ENCODE peak calls at places on chromosome 5, in seven cellular contexts. V is stomach, G is spleen, O is breast epithelium, X is GM23338, K is prostate gland, R is suprapubic skin. P is an unnamed sample.
A peak's percentile ranks its signal among the peaks of the same experiment; 100 is the strongest.

GRCh38 chr5:160439205-160439600 is 17.5 kb downstream of the PTTG1 start:
- DNase-seq in V (peak; percentile 90), R (peak; percentile 92), X (peak; percentile 91), G (peak; percentile 95), K (peak; percentile 71), O (peak; percentile 80), P (peak; percentile 88)

GRCh38 chr5:136033244-136033643 is 4.5 kb downstream of the TGFBI start:
- DNase-seq in V (no peak), R (no peak), K (no peak), O (no peak), G (peak; percentile 4), X (no peak), P (no peak)

GRCh38 chr5:91910247-91910646 is 527.1 kb upstream of the ARRDC3 start:
- DNase-seq in R (no peak), X (no peak), G (no peak), V (no peak), K (no peak), O (no peak), P (no peak)

GRCh38 chr5:149215478-149216042 is 56.1 kb upstream of the AFAP1L1 start:
- DNase-seq in V (no peak), O (no peak), K (no peak), G (no peak), R (no peak), X (no peak), P (no peak)

GRCh38 chr5:14574891-14575496 is 6.6 kb upstream of the OTULINL start:
- DNase-seq in V (peak; percentile 76), X (no peak), O (no peak), G (no peak), K (no peak), R (no peak), P (no peak)

GRCh38 chr5:138138949-138139775 is at the start of gene NME5:
- DNase-seq in O (peak; percentile 58), K (peak; percentile 56), V (peak; percentile 75), G (peak; percentile 80), R (no peak), X (peak; percentile 90), P (peak; percentile 70)

GRCh38 chr5:92899611-92900010 is 681.4 kb downstream of the NR2F1-AS1 start:
- DNase-seq in R (no peak), K (no peak), O (no peak), G (no peak), V (no peak), X (no peak), P (no peak)

GRCh38 chr5:125044491-125045282 is 298.2 kb upstream of the ZNF608 start:
- DNase-seq in G (no peak), V (no peak), X (no peak), R (no peak), O (no peak), K (no peak), P (no peak)

GRCh38 chr5:7419846-7420245 is 23.9 kb downstream of the ADCY2 start:
- DNase-seq in V (no peak), K (no peak), R (no peak), G (no peak), X (peak; percentile 58), O (no peak), P (no peak)

GRCh38 chr5:91345466-91345865 is 37.7 kb downstream of the ARRDC3 start:
- DNase-seq in G (no peak), R (no peak), K (no peak), V (no peak), O (no peak), X (no peak), P (no peak)

GRCh38 chr5:40955313-40955712 is 46.0 kb downstream of the C7 start:
- DNase-seq in K (no peak), X (no peak), R (no peak), V (no peak), O (no peak), G (no peak), P (no peak)

GRCh38 chr5:74641014-74641777 is 668 bp upstream of the ENC1 start:
- DNase-seq in K (peak; percentile 72), O (peak; percentile 61), X (peak; percentile 84), R (peak; percentile 88), V (peak; percentile 80), G (peak; percentile 93), P (peak; percentile 87)

GRCh38 chr5:34930527-34930844 is 1.1 kb downstream of the DNAJC21 start:
- DNase-seq in K (peak; percentile 23), R (no peak), O (no peak), V (no peak), X (no peak), G (no peak), P (no peak)

GRCh38 chr5:139394123-139394653 is 716 bp downstream of the PROB1 start:
- DNase-seq in O (no peak), G (peak; percentile 92), V (no peak), X (peak; percentile 84), R (peak; percentile 76), K (no peak), P (peak; percentile 91)

GRCh38 chr5:137826067-137826466 is 41.6 kb upstream of the MYOT start:
- DNase-seq in O (no peak), G (no peak), X (no peak), V (no peak), K (no peak), R (no peak), P (no peak)

GRCh38 chr5:61162832-61163567 is 732 bp upstream of the SMIM15 start:
- DNase-seq in V (no peak), G (no peak), O (no peak), R (no peak), X (peak; percentile 47), K (peak; percentile 60), P (no peak)

GRCh38 chr5:123754903-123755302 is 242.9 kb downstream of the CSNK1G3 start:
- DNase-seq in O (no peak), R (no peak), G (no peak), K (no peak), V (no peak), X (no peak), P (no peak)
- TF ChIP-seq POLR2AphosphoS5 in O (no peak), R (no peak), G (no peak), K (no peak), V (no peak), X (no peak), P (no peak)

DNA sequence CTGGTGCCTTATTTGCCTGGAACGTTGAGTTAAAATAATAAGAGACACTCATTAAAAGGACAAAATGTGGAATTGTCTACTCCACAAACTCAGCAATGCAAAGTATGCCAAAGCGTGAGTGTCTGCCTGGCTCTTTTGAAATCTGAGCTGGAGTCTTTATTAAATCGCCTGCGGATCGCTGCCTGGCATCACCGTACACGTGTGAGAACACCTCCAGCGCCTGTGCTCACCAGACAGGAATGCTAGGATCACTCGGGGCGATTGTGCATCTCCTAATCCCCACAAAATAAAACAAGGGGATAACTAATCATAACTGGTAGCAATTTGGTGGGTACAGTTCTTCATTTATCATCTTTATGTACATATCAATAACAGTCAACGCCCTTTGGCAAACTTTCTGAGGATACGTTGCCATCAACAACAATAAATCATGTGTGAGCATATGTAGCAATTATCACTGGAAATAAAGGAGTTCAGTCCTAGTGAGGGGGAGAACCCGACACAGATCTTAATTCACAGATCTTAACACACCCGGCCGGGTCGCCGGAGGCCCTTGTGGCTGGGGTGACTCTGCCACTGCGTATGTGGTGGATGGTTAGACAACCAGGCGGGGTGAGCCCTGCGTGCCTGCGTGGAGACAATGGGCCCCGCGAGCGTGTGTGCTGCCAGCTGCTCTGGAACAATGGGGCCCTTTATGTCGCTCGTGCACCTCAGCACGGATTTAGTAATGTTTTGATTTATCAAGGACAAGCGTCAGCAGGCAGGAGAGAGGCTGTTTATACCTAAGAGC is 284.9 kb upstream of the IRX1 start:
- DNase-seq in G (no peak), V (no peak), K (peak; percentile 86), O (peak; percentile 85), R (no peak), X (no peak), P (peak; percentile 75)
- H3K27ac ChIP-seq in G (no peak overlapping the region), V (no peak overlapping the region), K (peak overlapping the region; percentile 42), O (peak overlapping the region; percentile 96), R (peak overlapping the region; percentile 82), X (no peak overlapping the region), P (no peak overlapping the region)

DNA sequence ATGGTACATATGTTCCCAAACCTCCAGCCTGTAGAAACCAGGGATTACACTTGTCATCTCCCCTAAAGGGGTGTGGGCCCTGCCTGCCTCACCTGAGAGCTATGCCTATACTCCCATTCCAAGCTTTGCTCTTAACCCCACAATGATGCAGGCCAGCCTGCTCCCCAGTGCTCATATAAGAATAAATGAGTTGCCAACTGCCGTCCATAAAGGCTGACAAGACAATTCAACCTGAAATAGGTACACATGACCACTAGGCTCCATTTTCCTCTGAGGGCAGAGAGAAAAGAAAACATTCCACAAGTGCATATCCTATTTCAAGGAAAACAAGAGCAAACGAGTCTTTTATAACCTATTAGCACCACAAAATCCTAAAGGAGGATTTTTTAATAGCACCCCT is 28.4 kb downstream of the SKP1 start:
- DNase-seq in K (no peak), V (peak; percentile 21), O (no peak), X (no peak), G (no peak), R (no peak), P (no peak)
- TF ChIP-seq POLR2AphosphoS5 in K (no peak), V (no peak), O (no peak), X (no peak), G (peak; percentile 58), R (no peak), P (no peak)

DNA sequence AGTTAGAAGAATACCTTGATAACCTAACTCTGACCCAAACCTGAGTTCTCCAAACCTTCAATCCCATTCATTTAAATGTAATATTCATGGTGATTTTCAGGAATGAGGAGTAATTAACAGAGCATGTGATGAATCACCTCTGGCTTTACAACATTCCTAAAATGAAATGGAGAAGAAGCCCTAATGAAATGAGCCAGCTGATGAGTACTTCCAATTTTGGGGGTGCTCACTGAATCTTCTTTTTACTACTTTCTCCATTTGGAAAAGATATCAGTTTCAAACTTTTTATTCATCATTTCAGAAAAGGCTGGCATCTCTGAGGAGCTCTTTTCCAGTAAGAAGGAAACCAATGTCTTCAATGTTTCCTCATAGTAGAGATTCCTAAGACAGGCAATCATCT is 2.9 kb upstream of the SPINK5 start:
- DNase-seq in X (no peak), G (no peak), O (no peak), V (no peak), K (no peak), R (no peak), P (no peak)
- H3K27ac ChIP-seq in X (no peak overlapping the region), G (no peak overlapping the region), O (no peak overlapping the region), V (no peak overlapping the region), K (no peak overlapping the region), R (no peak overlapping the region), P (no peak overlapping the region)

DNA sequence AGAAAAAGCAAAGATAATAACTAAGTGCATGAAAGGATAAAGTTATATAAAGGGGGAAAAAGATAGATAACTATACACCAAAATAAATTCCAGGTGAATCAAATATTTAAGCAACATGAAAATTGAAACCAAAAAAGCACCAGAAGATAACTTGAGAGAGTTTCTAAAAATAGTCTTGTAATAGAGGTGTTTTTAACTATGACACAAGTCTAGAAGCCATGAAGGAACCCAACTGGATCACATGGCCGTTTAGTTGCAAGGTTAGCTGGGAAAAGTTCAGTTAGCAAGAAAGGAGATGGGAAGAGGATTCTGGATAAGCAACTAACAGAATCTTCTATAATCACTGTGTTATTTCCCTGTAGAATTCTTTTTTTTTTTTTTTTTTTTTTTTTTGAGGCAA is 9.2 kb upstream of the RASA1 start:
- DNase-seq in K (no peak), X (no peak), R (no peak), G (no peak), V (no peak), O (no peak), P (no peak)
- TF ChIP-seq POLR2AphosphoS5 in K (no peak), X (no peak), R (no peak), G (no peak), V (no peak), O (no peak), P (no peak)

GRCh38 chr5:145978171-145978570 is 41.8 kb downstream of the SH3RF2 start:
- DNase-seq in O (no peak), V (no peak), X (no peak), G (no peak), R (no peak), K (no peak), P (no peak)
- H3K27ac ChIP-seq in O (peak overlapping the region; percentile 30), V (peak overlapping the region; percentile 50), X (no peak overlapping the region), G (no peak overlapping the region), R (no peak overlapping the region), K (no peak overlapping the region), P (no peak overlapping the region)